ENCODE peak calls at places on chromosome 17, in eight cellular contexts. K, H, R, B, I, Z, F and O are unnamed samples.

GRCh38 chr17:12021604-12022003 is 927 bp downstream of the MAP2K4 start:
- DNase-seq in K (no peak), H (no peak), R (no peak), B (no peak), I (no peak), Z (no peak), F (no peak), O (no peak)

GRCh38 chr17:34728771-34729310 is 149.5 kb downstream of the TMEM132E start:
- DNase-seq in K (no peak), H (no peak), R (no peak), B (no peak), I (no peak), Z (no peak), F (no peak), O (no peak)

GRCh38 chr17:72381597-72382397 is 261.0 kb downstream of the SOX9 start:
- DNase-seq in K (no peak), H (no peak), R (no peak), B (peak; percentile 25), I (no peak), Z (no peak), F (no peak), O (no peak)

GRCh38 chr17:5042152-5043022 is 7.2 kb upstream of the SLC52A1 start:
- DNase-seq in K (peak; percentile 56), H (peak; percentile 20), R (no peak), B (peak; percentile 73), I (no peak), Z (no peak), F (no peak), O (peak; percentile 41)

GRCh38 chr17:48478224-48479013 is 48.4 kb upstream of the SKAP1 start:
- DNase-seq in K (peak; percentile 51), H (no peak), R (no peak), B (no peak), I (no peak), Z (no peak), F (no peak), O (no peak)

GRCh38 chr17:62819511-62820221 is 11.6 kb upstream of the MARCHF10 start:
- DNase-seq in K (peak; percentile 9), H (no peak), R (peak; percentile 98), B (no peak), I (peak; percentile 99), Z (peak; percentile 41), F (no peak), O (peak; percentile 95)

GRCh38 chr17:3796822-3797170 is 4.2 kb downstream of the ITGAE start:
- DNase-seq in K (no peak), H (no peak), R (no peak), B (no peak), I (no peak), Z (no peak), F (no peak), O (no peak)

GRCh38 chr17:19897108-19897854 is 29.5 kb upstream of the ULK2 start:
- DNase-seq in K (no peak), H (no peak), R (peak; percentile 2), B (no peak), I (peak; percentile 16), Z (peak; percentile 48), F (no peak), O (peak; percentile 95)

GRCh38 chr17:78673395-78673794 is 96.2 kb upstream of the DNAH17 start:
- DNase-seq in K (no peak), H (no peak), R (no peak), B (peak; percentile 39), I (no peak), Z (no peak), F (no peak), O (no peak)